ENCODE peak calls at places on chromosomes 3 and 15, in four cellular contexts. One of them, this sample, is unnamed.

GRCh38 chr3:55629432-55629831 is 142.3 kb upstream of the WNT5A start:
- DNase-seq in WTC11: no peak
- DNase-seq in K562: no peak
- DNase-seq in HepG2: no peak
- DNase-seq in this sample: no peak

GRCh38 chr3:134609821-134610454 is 40.9 kb downstream of the KY start:
- DNase-seq in K562: no peak
- DNase-seq in WTC11: no peak
- DNase-seq in HepG2: no peak
- DNase-seq in this sample: no peak

GRCh38 chr3:35849963-35850362 is 210.6 kb downstream of the ARPP21 start:
- DNase-seq in HepG2: no peak
- DNase-seq in WTC11: no peak
- DNase-seq in K562: no peak
- DNase-seq in this sample: no peak

GRCh38 chr3:53844262-53845102 is 1.7 kb downstream of the CHDH start:
- DNase-seq in WTC11: no peak
- DNase-seq in HepG2: peak
- DNase-seq in K562: no peak
- DNase-seq in this sample: no peak

GRCh38 chr3:31498824-31499223 is 33.9 kb upstream of the STT3B start:
- DNase-seq in WTC11: no peak
- DNase-seq in K562: no peak
- DNase-seq in HepG2: no peak
- DNase-seq in this sample: no peak

GRCh38 chr3:15708882-15709677 is 88.7 kb downstream of the ANKRD28 start:
- DNase-seq in K562: no peak
- DNase-seq in WTC11: no peak
- DNase-seq in HepG2: no peak
- DNase-seq in this sample: no peak

GRCh38 chr3:10330319-10330718 is 9.4 kb upstream of the SEC13 start:
- DNase-seq in K562: no peak
- DNase-seq in WTC11: no peak
- DNase-seq in HepG2: no peak
- DNase-seq in this sample: no peak

GRCh38 chr15:40098489-40099261 is 10.0 kb downstream of the BMF start:
- DNase-seq in HepG2: peak
- DNase-seq in WTC11: no peak
- DNase-seq in K562: peak
- DNase-seq in this sample: peak

GRCh38 chr3:123071581-123071980 is 4.8 kb downstream of the PDIA5 start:
- DNase-seq in K562: no peak
- DNase-seq in WTC11: no peak
- DNase-seq in HepG2: no peak
- DNase-seq in this sample: no peak

GRCh38 chr15:83837946-83838571 is 184.1 kb downstream of the ADAMTSL3 start:
- DNase-seq in HepG2: peak
- DNase-seq in WTC11: peak
- DNase-seq in K562: no peak
- DNase-seq in this sample: peak

GRCh38 chr3:14393440-14394111 is 8.8 kb upstream of the SLC6A6 start:
- DNase-seq in WTC11: no peak
- DNase-seq in HepG2: no peak
- DNase-seq in K562: no peak
- DNase-seq in this sample: no peak

GRCh38 chr3:55030938-55031337 is 103.1 kb upstream of the LRTM1 start:
- DNase-seq in WTC11: no peak
- DNase-seq in K562: no peak
- DNase-seq in HepG2: no peak
- DNase-seq in this sample: no peak

GRCh38 chr3:107392549-107393165 is 15.4 kb downstream of the CCDC54 start:
- DNase-seq in WTC11: no peak
- DNase-seq in HepG2: no peak
- DNase-seq in K562: no peak
- DNase-seq in this sample: no peak

GRCh38 chr15:49645937-49646336 is 25.1 kb downstream of the DTWD1 start:
- DNase-seq in HepG2: peak
- DNase-seq in K562: no peak
- DNase-seq in WTC11: no peak
- DNase-seq in this sample: peak

GRCh38 chr3:109131276-109131675 is 5.2 kb upstream of the C3orf85 start:
- DNase-seq in WTC11: no peak
- DNase-seq in K562: no peak
- DNase-seq in HepG2: no peak
- DNase-seq in this sample: no peak

GRCh38 chr15:68415501-68416157 is 16.3 kb downstream of the ITGA11 start:
- DNase-seq in HepG2: no peak
- DNase-seq in K562: peak
- DNase-seq in WTC11: no peak
- DNase-seq in this sample: no peak

GRCh38 chr15:40063563-40064011 is 24.6 kb upstream of the SRP14 start:
- DNase-seq in K562: no peak
- DNase-seq in HepG2: no peak
- DNase-seq in WTC11: no peak
- DNase-seq in this sample: no peak

GRCh38 chr15:65081758-65082157 is 5.2 kb downstream of the KBTBD13 start:
- DNase-seq in WTC11: no peak
- DNase-seq in K562: no peak
- DNase-seq in HepG2: no peak
- DNase-seq in this sample: no peak

GRCh38 chr3:194780706-194781105 is 95.0 kb downstream of the FAM43A start:
- DNase-seq in WTC11: no peak
- DNase-seq in K562: no peak
- DNase-seq in HepG2: no peak
- DNase-seq in this sample: no peak

GRCh38 chr3:100875239-100875638 is 118.0 kb downstream of the ABI3BP start:
- DNase-seq in K562: no peak
- DNase-seq in HepG2: no peak
- DNase-seq in WTC11: no peak
- DNase-seq in this sample: no peak

GRCh38 chr3:188185717-188186236 is 31.8 kb downstream of the LPP start:
- DNase-seq in WTC11: no peak
- DNase-seq in HepG2: peak
- DNase-seq in K562: no peak
- DNase-seq in this sample: no peak

DNA sequence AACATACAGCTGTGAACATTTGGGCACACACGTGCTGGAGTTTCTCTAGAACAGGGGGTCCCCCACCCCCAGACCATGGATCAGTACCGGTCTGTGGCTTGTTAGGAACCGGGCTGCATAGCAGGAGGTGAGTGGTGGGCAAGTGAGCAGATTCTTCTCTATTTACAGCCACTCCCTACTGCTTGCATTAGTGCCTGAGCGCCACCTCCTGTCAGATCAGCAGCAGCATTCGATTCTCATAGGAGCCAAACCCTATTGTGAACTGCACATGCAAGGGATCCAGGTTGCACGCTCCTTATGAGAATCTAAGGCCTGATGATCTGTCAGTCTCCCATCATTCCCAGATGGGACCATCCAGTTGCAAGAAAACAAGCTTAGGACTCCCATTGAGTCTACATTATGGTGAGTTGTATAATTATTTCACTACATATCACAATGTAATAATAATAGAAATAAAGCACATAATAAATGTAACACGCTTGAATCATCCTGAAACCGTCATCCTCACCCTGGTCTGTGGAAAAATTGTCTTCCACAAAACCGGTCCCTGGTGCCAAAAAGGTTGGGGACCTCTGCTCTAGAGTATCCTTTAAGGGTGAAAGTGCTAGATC is 25.8 kb downstream of the CHRM5 start:
- DNase-seq in HepG2: peak
- DNase-seq in K562: no peak
- DNase-seq in WTC11: peak
- DNase-seq in this sample: no peak
- TF ChIP-seq ESRRA in HepG2: no peak
- TF ChIP-seq ESRRA in K562: no peak
- TF ChIP-seq ESRRA in WTC11: no peak
- TF ChIP-seq ESRRA in this sample: no peak

GRCh38 chr3:12995389-12996180 is 77.6 kb downstream of the IQSEC1 start:
- DNase-seq in WTC11: no peak
- DNase-seq in K562: no peak
- DNase-seq in HepG2: peak
- DNase-seq in this sample: no peak
- TF ChIP-seq NR3C1 in WTC11: no peak
- TF ChIP-seq NR3C1 in K562: peak
- TF ChIP-seq NR3C1 in HepG2: no peak
- TF ChIP-seq NR3C1 in this sample: no peak

GRCh38 chr15:90059208-90059985 is 42.9 kb downstream of the IDH2 start:
- DNase-seq in HepG2: peak
- DNase-seq in WTC11: peak
- DNase-seq in K562: peak
- DNase-seq in this sample: no peak
- TF ChIP-seq ESRRA in HepG2: no peak
- TF ChIP-seq ESRRA in WTC11: no peak
- TF ChIP-seq ESRRA in K562: peak
- TF ChIP-seq ESRRA in this sample: no peak

GRCh38 chr3:120393761-120394160 is 44.6 kb upstream of the LRRC58 start:
- DNase-seq in WTC11: no peak
- DNase-seq in K562: no peak
- DNase-seq in HepG2: no peak
- DNase-seq in this sample: no peak
- TF ChIP-seq NR3C1 in WTC11: no peak
- TF ChIP-seq NR3C1 in K562: no peak
- TF ChIP-seq NR3C1 in HepG2: no peak
- TF ChIP-seq NR3C1 in this sample: no peak

DNA sequence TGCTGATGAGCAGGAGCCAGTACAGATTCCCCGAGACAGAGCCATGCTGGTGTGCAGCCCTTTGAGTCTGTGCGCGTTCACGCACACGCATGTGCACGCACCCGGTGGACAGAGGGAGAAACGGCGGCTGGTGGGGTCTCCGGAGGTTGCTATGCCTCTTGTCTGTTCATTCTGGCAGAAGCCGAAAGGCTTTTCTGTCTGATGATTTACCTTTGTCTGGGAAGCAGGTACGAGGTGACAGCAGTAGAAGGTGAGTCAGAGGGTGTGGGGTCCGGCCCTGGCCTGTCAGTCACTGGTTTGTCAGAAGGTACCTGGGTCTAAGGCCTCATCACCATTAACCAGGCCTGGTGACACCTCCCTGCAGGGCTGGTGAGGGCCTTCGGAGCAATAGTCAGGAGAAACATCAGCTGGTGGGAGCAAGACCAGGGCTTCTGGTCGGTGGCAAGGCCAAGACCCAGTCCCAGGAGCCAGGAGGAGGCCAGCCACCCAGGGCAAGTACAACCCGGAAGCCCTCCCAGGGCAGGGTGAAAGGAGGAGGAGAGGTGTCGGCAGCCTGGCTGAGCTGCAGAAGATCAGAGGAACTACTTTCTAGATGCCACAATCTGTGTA is 7.5 kb downstream of the PCSK6 start:
- DNase-seq in WTC11: no peak
- DNase-seq in K562: no peak
- DNase-seq in HepG2: no peak
- DNase-seq in this sample: no peak
- TF ChIP-seq ESRRA in WTC11: no peak
- TF ChIP-seq ESRRA in K562: no peak
- TF ChIP-seq ESRRA in HepG2: no peak
- TF ChIP-seq ESRRA in this sample: no peak

GRCh38 chr15:66756220-66756769 is 54.3 kb downstream of the SMAD6 start:
- DNase-seq in HepG2: no peak
- DNase-seq in WTC11: no peak
- DNase-seq in K562: no peak
- DNase-seq in this sample: no peak

GRCh38 chr15:66755298-66756068 is 53.4 kb downstream of the SMAD6 start:
- DNase-seq in HepG2: no peak
- DNase-seq in WTC11: no peak
- DNase-seq in K562: no peak
- DNase-seq in this sample: no peak

GRCh38 chr15:66758844-66759243 is 56.8 kb downstream of the SMAD6 start:
- DNase-seq in K562: no peak
- DNase-seq in WTC11: no peak
- DNase-seq in HepG2: no peak
- DNase-seq in this sample: no peak

GRCh38 chr15:66757521-66757920 is 55.5 kb downstream of the SMAD6 start:
- DNase-seq in K562: no peak
- DNase-seq in WTC11: no peak
- DNase-seq in HepG2: no peak
- DNase-seq in this sample: no peak

GRCh38 chr15:66757030-66757429 is 55.0 kb downstream of the SMAD6 start:
- DNase-seq in WTC11: no peak
- DNase-seq in HepG2: no peak
- DNase-seq in K562: no peak
- DNase-seq in this sample: no peak
- TF ChIP-seq NR3C1 in WTC11: no peak
- TF ChIP-seq NR3C1 in HepG2: no peak
- TF ChIP-seq NR3C1 in K562: no peak
- TF ChIP-seq NR3C1 in this sample: no peak

GRCh38 chr3:189947948-189948723 is 172.6 kb downstream of the P3H2 start:
- DNase-seq in K562: no peak
- DNase-seq in HepG2: no peak
- DNase-seq in WTC11: no peak
- DNase-seq in this sample: no peak

GRCh38 chr3:189949580-189949979 is 171.1 kb downstream of the P3H2 start:
- DNase-seq in WTC11: no peak
- DNase-seq in HepG2: no peak
- DNase-seq in K562: no peak
- DNase-seq in this sample: no peak

GRCh38 chr3:189948724-189949045 is 172.0 kb downstream of the P3H2 start:
- DNase-seq in HepG2: no peak
- DNase-seq in WTC11: no peak
- DNase-seq in K562: no peak
- DNase-seq in this sample: no peak

GRCh38 chr3:189952272-189952671 is 168.4 kb downstream of the P3H2 start:
- DNase-seq in K562: no peak
- DNase-seq in WTC11: no peak
- DNase-seq in HepG2: no peak
- DNase-seq in this sample: no peak

DNA sequence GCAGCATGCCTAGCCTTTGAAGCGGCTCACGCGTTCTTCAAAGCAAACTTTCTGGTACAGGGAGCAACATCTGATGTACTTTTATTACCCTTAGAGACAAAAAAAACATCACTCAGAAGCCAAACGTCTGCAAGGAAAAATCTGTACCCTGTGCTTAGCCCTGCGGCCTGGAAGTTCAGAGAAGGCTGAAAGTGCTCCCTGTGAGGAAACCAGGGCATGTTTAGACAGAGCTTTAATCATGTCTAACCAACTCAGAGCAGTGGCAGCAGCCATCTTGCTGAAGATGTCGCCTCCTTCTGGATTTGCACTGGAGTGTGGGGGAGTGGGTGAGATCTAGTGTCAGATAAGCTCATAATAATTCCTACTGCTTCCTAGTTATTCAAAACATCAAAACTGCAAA is 170.4 kb downstream of the P3H2 start:
- DNase-seq in WTC11: no peak
- DNase-seq in HepG2: no peak
- DNase-seq in K562: no peak
- DNase-seq in this sample: no peak
- TF ChIP-seq ESRRA in WTC11: no peak
- TF ChIP-seq ESRRA in HepG2: no peak
- TF ChIP-seq ESRRA in K562: no peak
- TF ChIP-seq ESRRA in this sample: no peak

GRCh38 chr3:102206506-102207145 is 228.2 kb upstream of the ZPLD1 start:
- DNase-seq in K562: no peak
- DNase-seq in WTC11: no peak
- DNase-seq in HepG2: no peak
- DNase-seq in this sample: no peak
- TF ChIP-seq NR3C1 in K562: no peak
- TF ChIP-seq NR3C1 in WTC11: no peak
- TF ChIP-seq NR3C1 in HepG2: no peak
- TF ChIP-seq NR3C1 in this sample: no peak

This sample was measured in A549.